ENCODE peak calls at places on chromosome 7, in five cellular contexts. Q, J, R, P and V are unnamed samples.
A peak's percentile ranks its signal among the peaks of the same experiment; 100 is the strongest.

GRCh38 chr7:98836811-98837631 is 32.8 kb downstream of the TMEM130 start:
- DNase-seq in P (peak; percentile 67), Q (peak; percentile 21), J (peak; percentile 59), R (no peak), V (peak; percentile 36)

GRCh38 chr7:22671177-22671879 is 55.7 kb upstream of the IL6 start:
- DNase-seq in P (no peak), Q (no peak), R (no peak), J (no peak), V (no peak)

GRCh38 chr7:113087278-113087998 is 811 bp upstream of the GPR85 start:
- DNase-seq in Q (peak; percentile 1), P (peak; percentile 96), J (no peak), R (no peak), V (peak; percentile 54)

GRCh38 chr7:2299131-2299829 is 15.0 kb downstream of the SNX8 start:
- DNase-seq in J (no peak), R (peak; percentile 92), P (no peak), Q (no peak), V (no peak)

GRCh38 chr7:3439333-3440030 is 138.4 kb downstream of the SDK1 start:
- DNase-seq in R (no peak), P (no peak), J (no peak), Q (no peak), V (no peak)

GRCh38 chr7:23349484-23350157 is 50.5 kb downstream of the MALSU1 start:
- DNase-seq in P (no peak), R (no peak), J (peak; percentile 93), Q (no peak), V (no peak)

GRCh38 chr7:66301249-66301648 is 96.1 kb downstream of the TPST1 start:
- DNase-seq in J (no peak), R (no peak), Q (no peak), P (no peak), V (no peak)

GRCh38 chr7:4747746-4748145 is 27.7 kb upstream of the AP5Z1 start:
- DNase-seq in R (no peak), Q (no peak), P (no peak), J (no peak), V (no peak)

GRCh38 chr7:29412912-29413311 is 150.7 kb upstream of the PRR15 start:
- DNase-seq in J (no peak), R (no peak), Q (peak; percentile 93), P (no peak), V (no peak)

GRCh38 chr7:107396990-107397389 is 72.9 kb upstream of the GPR22 start:
- DNase-seq in J (no peak), P (no peak), Q (no peak), R (no peak), V (no peak)

GRCh38 chr7:21504021-21504420 is 38.8 kb upstream of the DNAH11 start:
- DNase-seq in Q (no peak), J (no peak), P (no peak), R (no peak), V (no peak)

GRCh38 chr7:159102681-159103381 is 41.8 kb downstream of the VIPR2 start:
- DNase-seq in P (no peak), Q (no peak), J (no peak), R (no peak), V (no peak)

GRCh38 chr7:90825779-90826178 is 229.7 kb downstream of the CDK14 start:
- DNase-seq in R (no peak), Q (no peak), P (no peak), J (no peak), V (no peak)

GRCh38 chr7:94907420-94908203 is at the start of gene PPP1R9A:
- DNase-seq in R (no peak), J (peak; percentile 21), Q (peak; percentile 63), P (no peak), V (peak; percentile 67)

GRCh38 chr7:43119371-43120069 is 7.1 kb downstream of the HECW1 start:
- DNase-seq in J (no peak), P (no peak), Q (no peak), R (no peak), V (no peak)

GRCh38 chr7:2044883-2045471 is 187.8 kb downstream of the MAD1L1 start:
- DNase-seq in P (no peak), J (no peak), Q (no peak), R (no peak), V (no peak)

GRCh38 chr7:8197994-8198698 is 63.8 kb downstream of the ICA1 start:
- DNase-seq in P (no peak), Q (no peak), R (no peak), J (no peak), V (no peak)

GRCh38 chr7:46626261-46627037 is 705.4 kb upstream of the IGFBP3 start:
- DNase-seq in R (no peak), J (no peak), Q (no peak), P (no peak), V (no peak)

GRCh38 chr7:88254721-88255120 is 34.9 kb upstream of the SRI start:
- DNase-seq in P (no peak), R (no peak), Q (peak; percentile 3), J (peak; percentile 36), V (no peak)

GRCh38 chr7:3805151-3805550 is 504.1 kb downstream of the SDK1 start:
- DNase-seq in R (no peak), Q (no peak), P (no peak), J (no peak), V (no peak)

GRCh38 chr7:69114374-69114773 is 483.9 kb upstream of the AUTS2 start:
- DNase-seq in P (no peak), R (no peak), J (no peak), Q (no peak), V (no peak)

GRCh38 chr7:79608005-79608404 is 154.5 kb upstream of the MAGI2 start:
- DNase-seq in P (no peak), R (no peak), Q (peak; percentile 25), J (no peak), V (no peak)

GRCh38 chr7:28626629-28627262 is 214.4 kb downstream of the CREB5 start:
- DNase-seq in P (peak; percentile 54), R (no peak), Q (peak; percentile 25), J (peak; percentile 40), V (peak; percentile 31)

GRCh38 chr7:29588900-29589696 is 25.5 kb downstream of the PRR15 start:
- DNase-seq in R (peak; percentile 4), Q (peak; percentile 43), J (peak; percentile 56), P (peak; percentile 72), V (peak; percentile 60)

GRCh38 chr7:19307554-19307953 is 162.3 kb upstream of the FERD3L start:
- DNase-seq in P (no peak), Q (no peak), J (no peak), R (no peak), V (no peak)

GRCh38 chr7:36236073-36236472 is 83.0 kb downstream of the EEPD1 start:
- DNase-seq in R (no peak), Q (no peak), P (no peak), J (no peak), V (no peak)

GRCh38 chr7:131231381-131232220 is 96.1 kb upstream of the MKLN1 start:
- DNase-seq in Q (no peak), J (no peak), R (peak; percentile 82), P (no peak), V (no peak)

GRCh38 chr7:77427996-77428603 is 12.0 kb upstream of the GSAP start:
- DNase-seq in J (no peak), Q (no peak), P (no peak), R (no peak), V (no peak)

GRCh38 chr7:76261329-76261728 is 41.1 kb upstream of the HSPB1 start:
- DNase-seq in P (no peak), J (no peak), R (no peak), Q (no peak), V (no peak)

GRCh38 chr7:76257973-76258372 is 44.5 kb upstream of the HSPB1 start:
- DNase-seq in Q (peak; percentile 23), R (no peak), J (no peak), P (peak; percentile 48), V (no peak)

GRCh38 chr7:76259124-76260086 is 43.1 kb upstream of the HSPB1 start:
- DNase-seq in Q (no peak), J (no peak), P (no peak), R (no peak), V (no peak)

GRCh38 chr7:76261935-76262334 is 40.5 kb upstream of the HSPB1 start:
- DNase-seq in Q (no peak), J (no peak), P (no peak), R (no peak), V (no peak)

GRCh38 chr7:76260171-76260703 is 42.2 kb upstream of the HSPB1 start:
- DNase-seq in P (peak; percentile 99), Q (peak; percentile 74), J (peak; percentile 32), R (no peak), V (peak; percentile 84)
- TF ChIP-seq JUND in P (no peak), Q (no peak), J (no peak), R (no peak), V (no peak)

DNA sequence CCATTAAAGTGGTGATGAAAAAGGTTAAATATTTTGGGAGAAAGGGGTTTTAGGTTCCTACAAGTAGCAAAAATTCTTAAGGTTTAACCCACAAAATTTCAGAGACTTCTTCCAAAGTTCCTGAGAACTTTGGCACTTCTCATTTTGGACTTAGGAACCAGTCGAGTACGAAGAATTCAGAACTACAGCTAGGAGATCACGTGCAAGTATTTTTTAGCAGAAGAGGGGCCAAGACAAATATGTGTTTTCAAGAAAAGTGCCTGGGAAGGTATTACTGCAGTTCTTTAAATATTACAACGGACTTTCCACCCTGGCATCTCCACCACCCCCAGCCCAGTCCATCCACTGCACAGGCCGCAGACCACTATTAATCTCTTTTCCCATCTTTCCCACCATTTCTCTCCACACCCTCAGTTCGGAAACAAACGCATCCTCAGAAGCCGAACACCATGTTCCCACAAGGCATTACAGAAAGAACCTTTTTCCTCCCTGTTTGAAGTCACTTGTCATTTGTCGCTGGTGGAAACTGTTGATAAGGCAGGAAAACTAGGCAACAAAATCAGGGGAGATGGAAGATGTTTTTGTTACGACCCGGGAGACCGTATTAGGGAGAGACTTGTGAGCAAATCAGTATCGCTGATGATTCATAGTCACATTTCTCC is 7.1 kb downstream of the INHBA start:
- DNase-seq in J (no peak), P (no peak), Q (no peak), R (no peak), V (no peak)
- TF ChIP-seq JUND in J (no peak), P (no peak), Q (no peak), R (no peak), V (no peak)

DNA sequence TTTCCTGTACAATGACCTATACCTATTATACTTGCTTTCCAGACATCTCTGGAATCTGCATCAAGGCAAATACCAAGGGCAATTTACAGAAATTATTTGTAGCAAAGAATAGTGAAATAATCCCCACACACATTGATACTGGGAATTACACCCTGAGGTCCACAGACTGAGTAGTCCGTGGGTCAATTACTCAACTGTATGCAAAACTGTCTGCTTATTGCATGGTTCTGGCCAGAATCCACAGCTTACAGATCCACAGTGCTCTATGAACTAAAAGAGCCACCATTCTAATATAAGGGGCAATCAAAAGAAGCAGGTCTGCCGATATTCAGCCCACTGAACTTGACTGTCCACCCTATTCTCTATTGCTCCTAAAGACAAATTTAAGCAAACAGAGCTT is 5.7 kb downstream of the CHCHD3 start:
- DNase-seq in R (no peak), Q (no peak), J (no peak), P (no peak), V (no peak)
- TF ChIP-seq JUND in R (no peak), Q (no peak), J (no peak), P (no peak), V (no peak)

GRCh38 chr7:32161708-32162107 is 91.5 kb upstream of the PDE1C start:
- DNase-seq in J (no peak), Q (no peak), P (no peak), R (no peak), V (no peak)
- TF ChIP-seq JUND in J (no peak), Q (no peak), P (no peak), R (no peak), V (no peak)

GRCh38 chr7:51144178-51144577 is 172.4 kb downstream of the COBL start:
- DNase-seq in P (no peak), Q (no peak), J (no peak), R (no peak), V (no peak)
- TF ChIP-seq JUND in P (no peak), Q (no peak), J (no peak), R (no peak), V (no peak)

GRCh38 chr7:144174613-144175012 is 8.7 kb upstream of the CTAGE4 start:
- DNase-seq in J (no peak), P (no peak), R (no peak), Q (no peak), V (no peak)
- TF ChIP-seq JUND in J (no peak), P (no peak), R (no peak), Q (no peak), V (no peak)